ENCODE peak calls at places on chromosomes 3 and 15, in five cellular contexts. Z is trophoblast cell, V is IMR-90, K is mesenchymal stem cell, S is mesendoderm. B is an unnamed sample.

GRCh38 chr3:139557041-139557440 is 17.5 kb upstream of the RBP1 start:
- DNase-seq in Z (no peak), V (no peak), K (no peak), S (no peak), B (no peak)

GRCh38 chr3:11651900-11652299 is 8.2 kb upstream of the VGLL4 start:
- DNase-seq in Z (no peak), V (peak), K (peak), S (no peak), B (no peak)

GRCh38 chr3:164233951-164234350 is 844.3 kb downstream of the SI start:
- DNase-seq in Z (no peak), V (no peak), K (peak), S (no peak), B (no peak)

GRCh38 chr3:55746808-55747413 is 259.8 kb upstream of the WNT5A start:
- DNase-seq in Z (no peak), V (peak), K (peak), S (no peak), B (no peak)

GRCh38 chr3:81936817-81937216 is 175.4 kb upstream of the GBE1 start:
- DNase-seq in Z (no peak), V (no peak), K (no peak), S (peak), B (no peak)

GRCh38 chr3:139745831-139746230 is 68.1 kb upstream of the NMNAT3 start:
- DNase-seq in Z (peak), V (peak), K (peak), S (peak), B (no peak)

GRCh38 chr3:178966299-178967183 is 105.1 kb downstream of the ZMAT3 start:
- DNase-seq in Z (no peak), V (peak), K (peak), S (peak), B (no peak)

GRCh38 chr3:118468801-118469200 is 565.8 kb downstream of the IGSF11 start:
- DNase-seq in Z (no peak), V (no peak), K (no peak), S (no peak), B (no peak)

GRCh38 chr3:24598691-24599090 is 104.0 kb upstream of the THRB start:
- DNase-seq in Z (no peak), V (no peak), K (peak), S (peak), B (no peak)

GRCh38 chr3:29850641-29851040 is 569.8 kb downstream of the RBMS3 start:
- DNase-seq in Z (no peak), V (no peak), K (no peak), S (peak), B (no peak)

GRCh38 chr3:116029286-116029685 is 406.0 kb downstream of the GAP43 start:
- DNase-seq in Z (no peak), V (no peak), K (no peak), S (no peak), B (no peak)

GRCh38 chr15:72339777-72340177 is 19.8 kb upstream of the CELF6 start:
- DNase-seq in Z (no peak), V (peak), K (peak), S (no peak), B (no peak)

GRCh38 chr3:169664034-169664820 is 715 bp upstream of the MECOM start:
- DNase-seq in Z (no peak), V (no peak), K (no peak), S (no peak), B (peak)
- H3K4me3 ChIP-seq in Z (no peak), V (no peak), K (peak), S (no peak), B (peak)

GRCh38 chr15:65383991-65384390 is 6.2 kb upstream of the IGDCC3 start:
- DNase-seq in Z (no peak), V (no peak), K (no peak), S (no peak), B (no peak)
- H3K18ac ChIP-seq in Z (no peak), V (no peak), K (no peak), S (no peak), B (no peak)

DNA sequence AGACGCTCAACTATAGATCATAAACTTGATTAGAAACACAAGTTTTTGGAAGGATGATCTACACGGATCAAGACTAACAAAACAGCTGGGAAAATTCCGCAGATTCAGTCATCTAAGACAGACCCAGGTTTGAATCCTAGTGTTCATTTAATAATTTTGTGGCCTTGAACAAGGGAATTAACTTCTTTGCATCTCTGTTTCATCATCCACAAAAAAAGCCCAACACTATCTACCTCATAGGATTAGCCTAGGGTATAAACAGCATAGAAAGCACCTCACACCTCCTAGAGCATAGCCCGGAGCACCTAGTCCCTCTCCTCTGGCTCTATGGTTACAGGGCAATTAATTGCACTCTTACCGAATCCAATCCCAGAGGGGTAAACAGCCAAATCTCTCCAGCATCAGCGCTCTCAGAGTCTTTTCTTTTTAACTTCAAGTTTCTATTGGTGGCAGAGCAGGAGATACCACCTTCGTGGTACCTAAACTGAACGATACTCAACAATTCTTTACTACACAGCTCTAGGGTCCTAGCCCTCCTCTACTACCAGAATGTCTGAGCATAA is 3.5 kb downstream of the TBL1XR1 start:
- DNase-seq in Z (no peak), V (no peak), K (no peak), S (peak), B (no peak)
- H3K4me3 ChIP-seq in Z (no peak), V (no peak), K (peak), S (peak), B (no peak)

GRCh38 chr3:66622756-66623452 is 122.1 kb upstream of the LRIG1 start:
- DNase-seq in Z (no peak), V (no peak), K (no peak), S (no peak), B (no peak)
- H3K18ac ChIP-seq in Z (no peak), V (no peak), K (no peak), S (no peak), B (no peak)

GRCh38 chr15:68283401-68283800 is 5.9 kb downstream of the FEM1B start:
- DNase-seq in Z (no peak), V (no peak), K (no peak), S (no peak), B (no peak)
- H3K4me3 ChIP-seq in Z (no peak), V (no peak), K (no peak), S (no peak), B (no peak)

DNA sequence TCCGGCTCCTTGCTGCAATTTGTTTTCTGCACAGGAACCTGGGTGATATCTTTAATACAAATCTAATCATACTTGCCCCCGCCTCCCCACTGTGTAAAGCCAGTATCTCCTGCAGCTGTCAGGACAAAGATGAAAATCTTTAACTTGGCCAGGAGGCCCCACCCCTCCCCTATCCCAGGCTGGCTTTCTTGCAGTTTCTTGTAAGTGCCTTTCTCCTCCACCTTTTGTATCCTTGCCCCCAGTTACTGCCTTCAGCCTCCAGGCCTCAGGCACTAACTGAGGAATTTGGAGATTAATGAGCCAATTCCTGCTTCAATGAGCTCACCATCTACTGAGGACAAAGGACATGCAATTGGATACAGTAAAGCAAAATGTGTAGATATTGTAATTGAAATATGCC is 6.5 kb downstream of the GCSAM start:
- DNase-seq in Z (peak), V (peak), K (no peak), S (peak), B (peak)
- H3K18ac ChIP-seq in Z (no peak), V (no peak), K (no peak), S (no peak), B (no peak)

DNA sequence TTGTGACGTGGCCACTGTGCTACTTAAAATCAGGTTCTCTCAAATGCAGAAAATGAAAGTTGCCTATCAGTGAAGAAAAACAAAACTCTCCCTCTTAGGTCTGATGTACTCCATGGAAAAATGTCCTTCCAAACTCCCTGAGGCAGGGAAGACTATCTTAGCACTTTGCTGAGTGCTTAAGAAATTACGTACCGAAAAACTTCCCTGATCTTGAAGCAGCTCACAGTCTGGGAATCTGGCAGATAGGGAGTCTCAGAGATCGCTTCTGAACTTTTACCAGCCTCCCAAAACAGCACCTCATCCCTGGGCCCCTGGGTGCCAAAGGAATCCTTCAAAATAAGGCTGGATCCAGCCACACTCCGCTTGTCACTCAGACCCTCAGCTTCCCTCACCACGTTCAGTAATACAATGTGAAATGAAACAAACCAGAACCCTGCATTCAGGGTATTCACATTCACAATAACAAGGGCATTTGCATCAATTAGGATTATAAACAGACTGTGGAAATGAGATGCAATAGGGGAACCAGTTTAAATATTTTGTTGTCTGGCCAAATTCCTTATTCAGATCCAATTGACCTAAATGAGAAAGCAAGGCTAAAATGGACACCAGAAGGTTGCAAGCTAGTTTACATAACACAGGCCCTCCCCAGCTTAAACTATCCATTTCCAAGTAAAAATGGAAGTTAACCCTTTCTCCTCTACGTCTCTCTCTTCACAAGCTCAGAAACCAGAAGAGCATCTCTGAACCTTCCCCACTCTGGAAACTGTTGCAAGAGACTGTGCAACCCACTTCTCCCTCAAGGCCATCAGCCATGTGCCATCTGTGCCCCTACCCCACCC is 20.9 kb downstream of the OSBPL10 start:
- DNase-seq in Z (peak), V (peak), K (peak), S (peak), B (no peak)
- H3K4me3 ChIP-seq in Z (no peak), V (peak), K (peak), S (no peak), B (no peak)

DNA sequence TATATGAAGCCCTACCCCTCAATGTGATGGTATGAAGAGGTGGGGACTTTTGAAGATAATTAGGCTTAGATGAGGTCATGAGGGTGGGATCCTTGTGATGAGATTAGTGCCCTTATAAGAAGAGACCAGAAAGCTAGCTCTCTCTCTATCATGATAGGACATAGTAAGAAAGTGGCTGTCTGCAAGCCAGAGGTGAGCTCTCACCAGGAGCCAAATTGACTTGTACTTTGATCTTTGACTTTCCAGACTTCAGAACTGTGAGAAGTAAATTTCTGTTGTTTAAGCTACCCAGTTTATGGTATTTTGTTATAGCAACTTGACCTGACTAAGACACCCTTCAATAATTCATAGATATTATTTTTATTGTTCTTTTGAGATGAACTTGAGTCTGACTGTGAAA is 29.9 kb upstream of the MRPL3 start:
- DNase-seq in Z (no peak), V (no peak), K (no peak), S (no peak), B (no peak)
- H3K18ac ChIP-seq in Z (no peak), V (no peak), K (no peak), S (no peak), B (no peak)

GRCh38 chr3:170360476-170360875 is 3.0 kb downstream of the SKIL start:
- DNase-seq in Z (peak), V (peak), K (no peak), S (peak), B (no peak)

GRCh38 chr3:170363471-170363994 is 6.0 kb downstream of the SKIL start:
- DNase-seq in Z (no peak), V (no peak), K (no peak), S (no peak), B (no peak)

GRCh38 chr3:170360916-170361315 is 3.4 kb downstream of the SKIL start:
- DNase-seq in Z (no peak), V (peak), K (no peak), S (peak), B (no peak)

GRCh38 chr3:170359178-170359704 is 1.7 kb downstream of the SKIL start:
- DNase-seq in Z (no peak), V (no peak), K (no peak), S (no peak), B (no peak)

DNA sequence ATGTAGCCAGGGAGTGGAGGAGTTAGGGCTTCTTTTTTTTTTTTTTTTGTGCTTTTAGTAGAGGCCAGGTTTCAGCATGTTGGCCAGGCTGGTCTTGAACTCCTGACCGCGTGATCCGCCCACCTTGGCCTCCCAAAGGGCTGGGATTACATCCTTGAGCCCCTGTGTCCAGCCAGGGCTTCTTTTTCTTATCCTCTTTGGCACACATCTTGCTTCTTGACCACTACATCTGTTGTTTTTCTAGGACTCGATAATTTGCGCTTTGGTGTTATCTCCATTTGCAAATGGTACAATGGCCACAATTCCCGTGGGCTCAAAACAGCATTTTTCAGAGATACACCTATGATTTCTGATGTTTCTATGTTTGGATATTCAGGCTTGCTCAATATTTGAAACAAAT is 4.2 kb downstream of the SKIL start:
- DNase-seq in Z (no peak), V (no peak), K (no peak), S (no peak), B (no peak)
- H3K4me3 ChIP-seq in Z (no peak), V (peak), K (no peak), S (peak), B (no peak)

DNA sequence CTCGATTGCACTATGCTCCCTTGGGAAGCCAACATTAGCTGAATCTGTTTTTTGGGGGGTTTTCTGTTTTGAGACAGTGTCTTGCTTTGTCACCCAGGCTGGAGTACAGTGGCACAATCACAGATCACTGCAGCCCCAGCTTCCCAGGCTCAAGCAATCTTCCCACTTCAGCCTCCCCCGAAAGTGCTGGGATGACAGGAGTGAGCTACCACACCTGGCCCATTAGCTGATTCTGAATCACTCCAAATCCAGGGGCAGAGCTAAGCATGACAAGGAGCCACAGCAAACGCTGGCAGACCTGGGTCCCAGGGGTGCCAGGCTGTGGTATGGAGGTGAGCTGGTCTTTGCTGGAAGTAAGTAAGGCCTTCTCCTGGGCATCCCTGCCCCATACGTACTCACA is 18.9 kb downstream of the POC1A start:
- DNase-seq in Z (no peak), V (no peak), K (no peak), S (no peak), B (no peak)
- H3K18ac ChIP-seq in Z (no peak), V (no peak), K (no peak), S (no peak), B (no peak)

B was measured in neuronal stem cell.